ENCODE peak calls at places on chromosomes 13 and 19, in eight cellular contexts. One of them, this sample, is unnamed.

GRCh38 chr19:39154626-39155100 is 29.1 kb downstream of the PAK4 start:
- DNase-seq in uterus: no peak
- DNase-seq in neuronal stem cell: no peak
- DNase-seq in heart left ventricle: no peak
- DNase-seq in activated CD4-positive, alpha-beta T cell treated with anti-CD3 and anti-CD28 coated beads for 48 hours: no peak
- DNase-seq in stimulated activated CD4-positive, alpha-beta T cell treated with anti-CD3 and anti-CD28 coated beads, Interleukin-1b, Interleukin-23, amount 100 ng/mL, for 24 hours: no peak
- DNase-seq in mammary epithelial cell: peak; percentile 69
- DNase-seq in bronchial epithelial cell: peak; percentile 74
- DNase-seq in this sample: peak; percentile 74

GRCh38 chr19:36330226-36330625 is 48.8 kb downstream of the ZFP14 start:
- DNase-seq in uterus: no peak
- DNase-seq in mammary epithelial cell: no peak
- DNase-seq in stimulated activated CD4-positive, alpha-beta T cell treated with anti-CD3 and anti-CD28 coated beads, Interleukin-1b, Interleukin-23, amount 100 ng/mL, for 24 hours: no peak
- DNase-seq in neuronal stem cell: no peak
- DNase-seq in heart left ventricle: no peak
- DNase-seq in bronchial epithelial cell: no peak
- DNase-seq in activated CD4-positive, alpha-beta T cell treated with anti-CD3 and anti-CD28 coated beads for 48 hours: no peak
- DNase-seq in this sample: no peak

GRCh38 chr13:91946498-91947070 is 548.2 kb downstream of the GPC5 start:
- DNase-seq in mammary epithelial cell: peak; percentile 0
- DNase-seq in heart left ventricle: no peak
- DNase-seq in activated CD4-positive, alpha-beta T cell treated with anti-CD3 and anti-CD28 coated beads for 48 hours: no peak
- DNase-seq in neuronal stem cell: peak; percentile 26
- DNase-seq in stimulated activated CD4-positive, alpha-beta T cell treated with anti-CD3 and anti-CD28 coated beads, Interleukin-1b, Interleukin-23, amount 100 ng/mL, for 24 hours: no peak
- DNase-seq in bronchial epithelial cell: peak; percentile 13
- DNase-seq in uterus: no peak
- DNase-seq in this sample: peak; percentile 3

GRCh38 chr13:67139551-67139950 is 90.6 kb downstream of the PCDH9 start:
- DNase-seq in mammary epithelial cell: no peak
- DNase-seq in bronchial epithelial cell: no peak
- DNase-seq in heart left ventricle: no peak
- DNase-seq in activated CD4-positive, alpha-beta T cell treated with anti-CD3 and anti-CD28 coated beads for 48 hours: no peak
- DNase-seq in neuronal stem cell: no peak
- DNase-seq in uterus: no peak
- DNase-seq in stimulated activated CD4-positive, alpha-beta T cell treated with anti-CD3 and anti-CD28 coated beads, Interleukin-1b, Interleukin-23, amount 100 ng/mL, for 24 hours: no peak
- DNase-seq in this sample: no peak

GRCh38 chr19:1811472-1811894 is 593 bp downstream of the ATP8B3 start:
- DNase-seq in uterus: peak; percentile 73
- DNase-seq in neuronal stem cell: no peak
- DNase-seq in activated CD4-positive, alpha-beta T cell treated with anti-CD3 and anti-CD28 coated beads for 48 hours: peak; percentile 72
- DNase-seq in mammary epithelial cell: peak; percentile 84
- DNase-seq in stimulated activated CD4-positive, alpha-beta T cell treated with anti-CD3 and anti-CD28 coated beads, Interleukin-1b, Interleukin-23, amount 100 ng/mL, for 24 hours: no peak
- DNase-seq in heart left ventricle: peak; percentile 56
- DNase-seq in bronchial epithelial cell: peak; percentile 84
- DNase-seq in this sample: peak; percentile 91

GRCh38 chr19:46368116-46368515 is 21.2 kb downstream of the PPP5C start:
- DNase-seq in neuronal stem cell: no peak
- DNase-seq in uterus: no peak
- DNase-seq in activated CD4-positive, alpha-beta T cell treated with anti-CD3 and anti-CD28 coated beads for 48 hours: peak; percentile 0
- DNase-seq in bronchial epithelial cell: no peak
- DNase-seq in stimulated activated CD4-positive, alpha-beta T cell treated with anti-CD3 and anti-CD28 coated beads, Interleukin-1b, Interleukin-23, amount 100 ng/mL, for 24 hours: no peak
- DNase-seq in mammary epithelial cell: no peak
- DNase-seq in heart left ventricle: no peak
- DNase-seq in this sample: no peak

GRCh38 chr13:51246411-51247298 is 24.5 kb downstream of the FAM124A start:
- DNase-seq in bronchial epithelial cell: no peak
- DNase-seq in neuronal stem cell: no peak
- DNase-seq in mammary epithelial cell: no peak
- DNase-seq in stimulated activated CD4-positive, alpha-beta T cell treated with anti-CD3 and anti-CD28 coated beads, Interleukin-1b, Interleukin-23, amount 100 ng/mL, for 24 hours: no peak
- DNase-seq in heart left ventricle: peak; percentile 85
- DNase-seq in uterus: no peak
- DNase-seq in activated CD4-positive, alpha-beta T cell treated with anti-CD3 and anti-CD28 coated beads for 48 hours: no peak
- DNase-seq in this sample: no peak

GRCh38 chr19:46725859-46726393 is 9.0 kb upstream of the PRKD2 start:
- DNase-seq in neuronal stem cell: no peak
- DNase-seq in uterus: no peak
- DNase-seq in activated CD4-positive, alpha-beta T cell treated with anti-CD3 and anti-CD28 coated beads for 48 hours: no peak
- DNase-seq in bronchial epithelial cell: no peak
- DNase-seq in mammary epithelial cell: no peak
- DNase-seq in heart left ventricle: no peak
- DNase-seq in stimulated activated CD4-positive, alpha-beta T cell treated with anti-CD3 and anti-CD28 coated beads, Interleukin-1b, Interleukin-23, amount 100 ng/mL, for 24 hours: no peak
- DNase-seq in this sample: no peak

GRCh38 chr19:21468791-21469190 is 36.6 kb upstream of the ZNF429 start:
- DNase-seq in bronchial epithelial cell: no peak
- DNase-seq in neuronal stem cell: no peak
- DNase-seq in stimulated activated CD4-positive, alpha-beta T cell treated with anti-CD3 and anti-CD28 coated beads, Interleukin-1b, Interleukin-23, amount 100 ng/mL, for 24 hours: no peak
- DNase-seq in uterus: no peak
- DNase-seq in heart left ventricle: no peak
- DNase-seq in activated CD4-positive, alpha-beta T cell treated with anti-CD3 and anti-CD28 coated beads for 48 hours: no peak
- DNase-seq in mammary epithelial cell: no peak
- DNase-seq in this sample: no peak

GRCh38 chr19:8609210-8610040 is 1.1 kb downstream of the ADAMTS10 start:
- DNase-seq in mammary epithelial cell: no peak
- DNase-seq in uterus: peak; percentile 52
- DNase-seq in neuronal stem cell: peak; percentile 77
- DNase-seq in heart left ventricle: peak; percentile 79
- DNase-seq in bronchial epithelial cell: no peak
- DNase-seq in stimulated activated CD4-positive, alpha-beta T cell treated with anti-CD3 and anti-CD28 coated beads, Interleukin-1b, Interleukin-23, amount 100 ng/mL, for 24 hours: no peak
- DNase-seq in activated CD4-positive, alpha-beta T cell treated with anti-CD3 and anti-CD28 coated beads for 48 hours: peak; percentile 27
- DNase-seq in this sample: no peak

GRCh38 chr13:74768521-74769090 is 634.4 kb upstream of the KLF12 start:
- DNase-seq in mammary epithelial cell: no peak
- DNase-seq in bronchial epithelial cell: no peak
- DNase-seq in uterus: no peak
- DNase-seq in stimulated activated CD4-positive, alpha-beta T cell treated with anti-CD3 and anti-CD28 coated beads, Interleukin-1b, Interleukin-23, amount 100 ng/mL, for 24 hours: no peak
- DNase-seq in neuronal stem cell: no peak
- DNase-seq in heart left ventricle: no peak
- DNase-seq in activated CD4-positive, alpha-beta T cell treated with anti-CD3 and anti-CD28 coated beads for 48 hours: no peak
- DNase-seq in this sample: no peak

GRCh38 chr19:3198901-3199700 is 13.4 kb downstream of the NCLN start:
- DNase-seq in bronchial epithelial cell: no peak
- DNase-seq in stimulated activated CD4-positive, alpha-beta T cell treated with anti-CD3 and anti-CD28 coated beads, Interleukin-1b, Interleukin-23, amount 100 ng/mL, for 24 hours: no peak
- DNase-seq in uterus: no peak
- DNase-seq in mammary epithelial cell: no peak
- DNase-seq in neuronal stem cell: no peak
- DNase-seq in activated CD4-positive, alpha-beta T cell treated with anti-CD3 and anti-CD28 coated beads for 48 hours: no peak
- DNase-seq in heart left ventricle: no peak
- DNase-seq in this sample: no peak

GRCh38 chr13:41603917-41604316 is 146.6 kb downstream of the RGCC start:
- DNase-seq in neuronal stem cell: no peak
- DNase-seq in activated CD4-positive, alpha-beta T cell treated with anti-CD3 and anti-CD28 coated beads for 48 hours: peak; percentile 7
- DNase-seq in bronchial epithelial cell: peak; percentile 98
- DNase-seq in mammary epithelial cell: peak; percentile 89
- DNase-seq in uterus: no peak
- DNase-seq in heart left ventricle: no peak
- DNase-seq in stimulated activated CD4-positive, alpha-beta T cell treated with anti-CD3 and anti-CD28 coated beads, Interleukin-1b, Interleukin-23, amount 100 ng/mL, for 24 hours: no peak
- DNase-seq in this sample: peak; percentile 85

GRCh38 chr13:24152292-24153214 is 8.0 kb upstream of the SPATA13 start:
- DNase-seq in activated CD4-positive, alpha-beta T cell treated with anti-CD3 and anti-CD28 coated beads for 48 hours: no peak
- DNase-seq in neuronal stem cell: no peak
- DNase-seq in bronchial epithelial cell: no peak
- DNase-seq in mammary epithelial cell: no peak
- DNase-seq in heart left ventricle: no peak
- DNase-seq in uterus: no peak
- DNase-seq in stimulated activated CD4-positive, alpha-beta T cell treated with anti-CD3 and anti-CD28 coated beads, Interleukin-1b, Interleukin-23, amount 100 ng/mL, for 24 hours: no peak
- DNase-seq in this sample: no peak

GRCh38 chr13:76014618-76015315 is 378.6 kb downstream of the LMO7 start:
- DNase-seq in activated CD4-positive, alpha-beta T cell treated with anti-CD3 and anti-CD28 coated beads for 48 hours: no peak
- DNase-seq in stimulated activated CD4-positive, alpha-beta T cell treated with anti-CD3 and anti-CD28 coated beads, Interleukin-1b, Interleukin-23, amount 100 ng/mL, for 24 hours: no peak
- DNase-seq in heart left ventricle: peak; percentile 23
- DNase-seq in neuronal stem cell: no peak
- DNase-seq in bronchial epithelial cell: peak; percentile 43
- DNase-seq in mammary epithelial cell: peak; percentile 94
- DNase-seq in uterus: no peak
- DNase-seq in this sample: no peak

GRCh38 chr13:49292742-49293498 is 45.2 kb downstream of the CDADC1 start:
- DNase-seq in heart left ventricle: peak; percentile 75
- DNase-seq in activated CD4-positive, alpha-beta T cell treated with anti-CD3 and anti-CD28 coated beads for 48 hours: peak; percentile 34
- DNase-seq in bronchial epithelial cell: no peak
- DNase-seq in mammary epithelial cell: no peak
- DNase-seq in stimulated activated CD4-positive, alpha-beta T cell treated with anti-CD3 and anti-CD28 coated beads, Interleukin-1b, Interleukin-23, amount 100 ng/mL, for 24 hours: no peak
- DNase-seq in neuronal stem cell: no peak
- DNase-seq in uterus: no peak
- DNase-seq in this sample: no peak

GRCh38 chr13:33676700-33677048 is 141.3 kb upstream of the RFC3 start:
- DNase-seq in neuronal stem cell: no peak
- DNase-seq in bronchial epithelial cell: peak; percentile 66
- DNase-seq in mammary epithelial cell: peak; percentile 61
- DNase-seq in heart left ventricle: peak; percentile 74
- DNase-seq in stimulated activated CD4-positive, alpha-beta T cell treated with anti-CD3 and anti-CD28 coated beads, Interleukin-1b, Interleukin-23, amount 100 ng/mL, for 24 hours: no peak
- DNase-seq in activated CD4-positive, alpha-beta T cell treated with anti-CD3 and anti-CD28 coated beads for 48 hours: peak; percentile 36
- DNase-seq in uterus: peak; percentile 30
- DNase-seq in this sample: no peak

GRCh38 chr13:36872621-36873020 is 47.4 kb downstream of the SMAD9 start:
- DNase-seq in mammary epithelial cell: no peak
- DNase-seq in bronchial epithelial cell: no peak
- DNase-seq in stimulated activated CD4-positive, alpha-beta T cell treated with anti-CD3 and anti-CD28 coated beads, Interleukin-1b, Interleukin-23, amount 100 ng/mL, for 24 hours: no peak
- DNase-seq in heart left ventricle: peak; percentile 28
- DNase-seq in activated CD4-positive, alpha-beta T cell treated with anti-CD3 and anti-CD28 coated beads for 48 hours: no peak
- DNase-seq in neuronal stem cell: no peak
- DNase-seq in uterus: no peak
- DNase-seq in this sample: no peak

GRCh38 chr13:112531263-112531794 is 56.6 kb downstream of the TUBGCP3 start:
- DNase-seq in mammary epithelial cell: no peak
- DNase-seq in heart left ventricle: no peak
- DNase-seq in bronchial epithelial cell: no peak
- DNase-seq in neuronal stem cell: no peak
- DNase-seq in uterus: no peak
- DNase-seq in activated CD4-positive, alpha-beta T cell treated with anti-CD3 and anti-CD28 coated beads for 48 hours: no peak
- DNase-seq in stimulated activated CD4-positive, alpha-beta T cell treated with anti-CD3 and anti-CD28 coated beads, Interleukin-1b, Interleukin-23, amount 100 ng/mL, for 24 hours: no peak
- DNase-seq in this sample: no peak

GRCh38 chr13:46509981-46510380 is 43.0 kb upstream of the LRCH1 start:
- DNase-seq in neuronal stem cell: no peak
- DNase-seq in bronchial epithelial cell: no peak
- DNase-seq in stimulated activated CD4-positive, alpha-beta T cell treated with anti-CD3 and anti-CD28 coated beads, Interleukin-1b, Interleukin-23, amount 100 ng/mL, for 24 hours: no peak
- DNase-seq in heart left ventricle: no peak
- DNase-seq in activated CD4-positive, alpha-beta T cell treated with anti-CD3 and anti-CD28 coated beads for 48 hours: no peak
- DNase-seq in mammary epithelial cell: no peak
- DNase-seq in uterus: no peak
- DNase-seq in this sample: no peak

GRCh38 chr13:45156565-45157361 is 36.5 kb downstream of the GTF2F2 start:
- DNase-seq in mammary epithelial cell: no peak
- DNase-seq in heart left ventricle: no peak
- DNase-seq in activated CD4-positive, alpha-beta T cell treated with anti-CD3 and anti-CD28 coated beads for 48 hours: no peak
- DNase-seq in uterus: no peak
- DNase-seq in bronchial epithelial cell: no peak
- DNase-seq in neuronal stem cell: no peak
- DNase-seq in stimulated activated CD4-positive, alpha-beta T cell treated with anti-CD3 and anti-CD28 coated beads, Interleukin-1b, Interleukin-23, amount 100 ng/mL, for 24 hours: no peak
- DNase-seq in this sample: no peak

GRCh38 chr19:29001006-29001921 is 211.7 kb downstream of the UQCRFS1 start:
- DNase-seq in activated CD4-positive, alpha-beta T cell treated with anti-CD3 and anti-CD28 coated beads for 48 hours: no peak
- DNase-seq in bronchial epithelial cell: no peak
- DNase-seq in uterus: no peak
- DNase-seq in neuronal stem cell: no peak
- DNase-seq in heart left ventricle: no peak
- DNase-seq in stimulated activated CD4-positive, alpha-beta T cell treated with anti-CD3 and anti-CD28 coated beads, Interleukin-1b, Interleukin-23, amount 100 ng/mL, for 24 hours: no peak
- DNase-seq in mammary epithelial cell: no peak
- DNase-seq in this sample: no peak

GRCh38 chr19:39924952-39925351 is 9.5 kb downstream of the FCGBP start:
- DNase-seq in stimulated activated CD4-positive, alpha-beta T cell treated with anti-CD3 and anti-CD28 coated beads, Interleukin-1b, Interleukin-23, amount 100 ng/mL, for 24 hours: no peak
- DNase-seq in heart left ventricle: no peak
- DNase-seq in neuronal stem cell: no peak
- DNase-seq in uterus: no peak
- DNase-seq in activated CD4-positive, alpha-beta T cell treated with anti-CD3 and anti-CD28 coated beads for 48 hours: no peak
- DNase-seq in mammary epithelial cell: no peak
- DNase-seq in bronchial epithelial cell: no peak
- DNase-seq in this sample: no peak

GRCh38 chr13:84607614-84608013 is 725.3 kb upstream of the SLITRK1 start:
- DNase-seq in uterus: no peak
- DNase-seq in neuronal stem cell: no peak
- DNase-seq in activated CD4-positive, alpha-beta T cell treated with anti-CD3 and anti-CD28 coated beads for 48 hours: no peak
- DNase-seq in stimulated activated CD4-positive, alpha-beta T cell treated with anti-CD3 and anti-CD28 coated beads, Interleukin-1b, Interleukin-23, amount 100 ng/mL, for 24 hours: no peak
- DNase-seq in bronchial epithelial cell: peak; percentile 73
- DNase-seq in heart left ventricle: peak; percentile 29
- DNase-seq in mammary epithelial cell: peak; percentile 70
- DNase-seq in this sample: peak; percentile 17

GRCh38 chr19:30752876-30753275 is 380.7 kb downstream of the ZNF536 start:
- DNase-seq in heart left ventricle: no peak
- DNase-seq in activated CD4-positive, alpha-beta T cell treated with anti-CD3 and anti-CD28 coated beads for 48 hours: no peak
- DNase-seq in mammary epithelial cell: no peak
- DNase-seq in uterus: no peak
- DNase-seq in neuronal stem cell: no peak
- DNase-seq in stimulated activated CD4-positive, alpha-beta T cell treated with anti-CD3 and anti-CD28 coated beads, Interleukin-1b, Interleukin-23, amount 100 ng/mL, for 24 hours: no peak
- DNase-seq in bronchial epithelial cell: no peak
- DNase-seq in this sample: no peak

GRCh38 chr19:41248895-41249294 is 15.3 kb upstream of the HNRNPUL1 start:
- DNase-seq in activated CD4-positive, alpha-beta T cell treated with anti-CD3 and anti-CD28 coated beads for 48 hours: no peak
- DNase-seq in bronchial epithelial cell: no peak
- DNase-seq in stimulated activated CD4-positive, alpha-beta T cell treated with anti-CD3 and anti-CD28 coated beads, Interleukin-1b, Interleukin-23, amount 100 ng/mL, for 24 hours: no peak
- DNase-seq in uterus: no peak
- DNase-seq in heart left ventricle: no peak
- DNase-seq in neuronal stem cell: no peak
- DNase-seq in mammary epithelial cell: no peak
- DNase-seq in this sample: no peak

GRCh38 chr19:47257411-47258169 is 1.3 kb downstream of the CCDC9 start:
- DNase-seq in heart left ventricle: no peak
- DNase-seq in stimulated activated CD4-positive, alpha-beta T cell treated with anti-CD3 and anti-CD28 coated beads, Interleukin-1b, Interleukin-23, amount 100 ng/mL, for 24 hours: no peak
- DNase-seq in mammary epithelial cell: no peak
- DNase-seq in uterus: no peak
- DNase-seq in neuronal stem cell: no peak
- DNase-seq in activated CD4-positive, alpha-beta T cell treated with anti-CD3 and anti-CD28 coated beads for 48 hours: no peak
- DNase-seq in bronchial epithelial cell: no peak
- DNase-seq in this sample: no peak

GRCh38 chr13:94607056-94607455 is 5.4 kb downstream of the GPR180 start:
- DNase-seq in heart left ventricle: no peak
- DNase-seq in activated CD4-positive, alpha-beta T cell treated with anti-CD3 and anti-CD28 coated beads for 48 hours: no peak
- DNase-seq in mammary epithelial cell: no peak
- DNase-seq in bronchial epithelial cell: no peak
- DNase-seq in stimulated activated CD4-positive, alpha-beta T cell treated with anti-CD3 and anti-CD28 coated beads, Interleukin-1b, Interleukin-23, amount 100 ng/mL, for 24 hours: no peak
- DNase-seq in uterus: no peak
- DNase-seq in neuronal stem cell: no peak
- DNase-seq in this sample: no peak

This sample was measured in RWPE1.